ENCODE peak calls at places on chromosomes 3 and 15, in five cellular contexts. M is coronary artery, G is brain microvascular endothelial cell, X is tibial nerve, S is retinal pigment epithelial cell. R is an unnamed sample.

GRCh38 chr3:102233881-102234280 is 200.9 kb upstream of the ZPLD1 start:
- DNase-seq in M (no peak), G (no peak), S (no peak), X (no peak), R (no peak)

GRCh38 chr15:73884159-73884558 is 10.8 kb downstream of the TBC1D21 start:
- DNase-seq in S (no peak), X (no peak), M (peak; percentile 45), G (no peak), R (peak; percentile 71)

GRCh38 chr3:189573004-189573403 is 58.2 kb upstream of the TP63 start:
- DNase-seq in X (no peak), G (no peak), S (no peak), M (no peak), R (no peak)

GRCh38 chr3:105353485-105354161 is 13.1 kb upstream of the ALCAM start:
- DNase-seq in M (no peak), S (no peak), X (no peak), G (no peak), R (no peak)

GRCh38 chr15:63344737-63345390 is 36.8 kb downstream of the CA12 start:
- DNase-seq in G (peak; percentile 45), S (no peak), M (no peak), X (no peak), R (no peak)

GRCh38 chr3:46946856-46947544 is 29.5 kb downstream of the CCDC12 start:
- DNase-seq in M (no peak), G (peak; percentile 42), S (no peak), X (no peak), R (no peak)

GRCh38 chr3:183619020-183619419 is 16.4 kb upstream of the KLHL24 start:
- DNase-seq in M (no peak), X (no peak), S (no peak), G (no peak), R (no peak)

GRCh38 chr3:159796226-159796625 is 192.4 kb upstream of the IL12A start:
- DNase-seq in G (no peak), S (no peak), X (no peak), M (no peak), R (no peak)

GRCh38 chr3:58624550-58624949 is 42.0 kb downstream of the FAM3D start:
- DNase-seq in X (no peak), M (no peak), S (no peak), G (no peak), R (no peak)

GRCh38 chr3:119298565-119298941 is 4.4 kb downstream of the ARHGAP31 start:
- DNase-seq in X (no peak), M (no peak), S (no peak), G (no peak), R (no peak)

GRCh38 chr3:195893121-195893449 is 15.3 kb downstream of the TNK2 start:
- DNase-seq in M (no peak), X (no peak), S (no peak), G (no peak), R (no peak)

GRCh38 chr15:60118564-60119080 is 114.5 kb downstream of the FOXB1 start:
- DNase-seq in S (no peak), X (no peak), G (no peak), M (no peak), R (no peak)

GRCh38 chr15:58742022-58742421 is 7.5 kb downstream of the ADAM10 start:
- DNase-seq in G (no peak), S (no peak), X (no peak), M (no peak), R (no peak)

GRCh38 chr3:168100777-168101492 is 5.2 kb upstream of the GOLIM4 start:
- DNase-seq in X (no peak), S (no peak), G (no peak), M (no peak), R (no peak)

GRCh38 chr15:99393641-99394040 is 142.4 kb downstream of the LRRC28 start:
- DNase-seq in M (no peak), X (no peak), S (no peak), G (no peak), R (no peak)

GRCh38 chr15:75027551-75027950 is 4.2 kb downstream of the PPCDC start:
- DNase-seq in X (no peak), M (no peak), S (no peak), G (no peak), R (no peak)

GRCh38 chr3:197533396-197534347 is 22.1 kb downstream of the BDH1 start:
- DNase-seq in X (no peak), M (no peak), S (no peak), G (no peak), R (no peak)

GRCh38 chr3:128366652-128367051 is 100.0 kb downstream of the DNAJB8 start:
- DNase-seq in S (no peak), X (no peak), G (no peak), M (no peak), R (no peak)

GRCh38 chr15:53625962-53626845 is 133.3 kb downstream of the WDR72 start:
- DNase-seq in M (no peak), X (no peak), S (no peak), G (no peak), R (no peak)

GRCh38 chr3:71319771-71320170 is 263.8 kb downstream of the FOXP1 start:
- DNase-seq in X (no peak), G (no peak), M (no peak), S (no peak), R (no peak)

GRCh38 chr3:179196098-179196497 is 47.9 kb downstream of the PIK3CA start:
- DNase-seq in X (no peak), M (no peak), G (peak; percentile 81), S (peak; percentile 53), R (no peak)

GRCh38 chr3:56974242-56974945 is 86.1 kb upstream of the SPATA12 start:
- DNase-seq in X (no peak), M (no peak), G (no peak), S (no peak), R (no peak)

GRCh38 chr3:124700880-124701684 is 29.2 kb upstream of the UMPS start:
- DNase-seq in S (peak; percentile 97), G (peak; percentile 91), M (no peak), X (no peak), R (no peak)

GRCh38 chr3:149224736-149225594 is 3.3 kb upstream of the CP start:
- DNase-seq in M (no peak), S (no peak), X (no peak), G (peak; percentile 81), R (no peak)

GRCh38 chr3:190345027-190345821 is 23.0 kb upstream of the CLDN1 start:
- DNase-seq in S (peak; percentile 54), G (peak; percentile 91), M (no peak), X (no peak), R (no peak)

GRCh38 chr3:158762701-158763100 is 30.4 kb upstream of the RARRES1 start:
- DNase-seq in G (no peak), M (no peak), X (no peak), S (no peak), R (no peak)

GRCh38 chr3:178076718-178077117 is 459.5 kb upstream of the KCNMB2 start:
- DNase-seq in G (no peak), S (no peak), X (no peak), M (no peak), R (no peak)

GRCh38 chr3:128504533-128504915 is 11.5 kb upstream of the GATA2 start:
- DNase-seq in X (no peak), G (no peak), M (no peak), S (no peak), R (peak; percentile 76)

GRCh38 chr3:35200056-35200455 is 439.3 kb upstream of the ARPP21 start:
- DNase-seq in S (peak; percentile 80), M (no peak), X (no peak), G (peak; percentile 70), R (no peak)

GRCh38 chr3:108099203-108099602 is 8.4 kb upstream of the CD47 start:
- DNase-seq in S (no peak), M (no peak), X (no peak), G (no peak), R (no peak)

GRCh38 chr3:173529062-173529711 is 131.6 kb downstream of the NLGN1 start:
- DNase-seq in M (no peak), S (no peak), G (no peak), X (no peak), R (no peak)

GRCh38 chr15:99343836-99344551 is 92.7 kb downstream of the LRRC28 start:
- DNase-seq in G (no peak), S (no peak), M (no peak), X (no peak), R (no peak)

GRCh38 chr3:150255416-150255815 is 152.7 kb upstream of the TSC22D2 start:
- DNase-seq in M (no peak), S (no peak), G (no peak), X (no peak), R (no peak)

GRCh38 chr3:79148786-79149185 is 619.0 kb downstream of the ROBO1 start:
- DNase-seq in S (no peak), M (no peak), G (peak; percentile 5), X (no peak), R (no peak)

GRCh38 chr3:32448686-32449474 is 53.8 kb downstream of the CMTM6 start:
- DNase-seq in S (no peak), G (no peak), M (no peak), X (no peak), R (peak; percentile 78)

GRCh38 chr3:13700889-13701288 is 152.0 kb downstream of the FBLN2 start:
- DNase-seq in S (no peak), M (no peak), X (no peak), G (no peak), R (no peak)

GRCh38 chr15:68794869-68795268 is 25.8 kb downstream of the ANP32A start:
- DNase-seq in M (no peak), G (no peak), S (no peak), X (no peak), R (no peak)
- H3K4me3 ChIP-seq in M (peak overlapping the region; percentile 44), G (no peak overlapping the region), S (no peak overlapping the region), X (peak overlapping the region; percentile 9), R (no peak overlapping the region)

GRCh38 chr15:69665641-69666091 is 213.0 kb downstream of the RPLP1 start:
- DNase-seq in G (no peak), X (no peak), M (peak; percentile 66), S (no peak), R (peak; percentile 76)
- H3K4me3 ChIP-seq in G (no peak overlapping the region), X (no peak overlapping the region), M (no peak overlapping the region), S (no peak overlapping the region), R (no peak overlapping the region)

DNA sequence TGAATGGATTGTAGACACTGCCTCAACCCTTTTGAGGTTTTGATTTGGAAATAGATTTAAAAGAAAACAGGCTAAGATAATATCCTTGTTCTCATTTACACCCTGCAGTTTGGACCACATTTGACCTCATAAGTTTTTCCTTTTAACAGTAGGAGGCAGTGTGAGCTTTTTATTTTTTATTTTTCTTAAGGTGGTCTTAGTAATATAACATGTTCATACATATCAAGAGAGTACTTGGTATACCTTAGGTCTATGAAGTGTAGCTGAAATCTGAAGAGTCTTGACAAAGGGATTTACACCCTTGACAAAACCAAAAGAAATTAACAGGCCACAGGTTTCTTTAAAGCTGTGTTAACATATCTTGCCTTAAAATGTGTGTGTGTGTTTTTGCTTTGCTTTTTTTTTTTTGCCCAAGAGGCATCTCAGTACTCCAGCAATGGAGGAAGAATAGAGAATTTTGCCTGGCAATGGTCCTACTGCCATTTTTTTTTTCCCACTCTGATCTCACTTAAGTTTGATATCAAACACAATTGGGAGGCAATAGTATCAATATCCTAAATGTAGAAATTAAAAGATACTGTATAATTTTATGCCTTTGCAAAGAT is 3.3 kb downstream of the RAP2B start:
- DNase-seq in X (no peak), M (no peak), G (no peak), S (no peak), R (no peak)
- H3K4me3 ChIP-seq in X (no peak overlapping the region), M (peak overlapping the region; percentile 99), G (peak overlapping the region; percentile 95), S (peak overlapping the region; percentile 96), R (no peak overlapping the region)

DNA sequence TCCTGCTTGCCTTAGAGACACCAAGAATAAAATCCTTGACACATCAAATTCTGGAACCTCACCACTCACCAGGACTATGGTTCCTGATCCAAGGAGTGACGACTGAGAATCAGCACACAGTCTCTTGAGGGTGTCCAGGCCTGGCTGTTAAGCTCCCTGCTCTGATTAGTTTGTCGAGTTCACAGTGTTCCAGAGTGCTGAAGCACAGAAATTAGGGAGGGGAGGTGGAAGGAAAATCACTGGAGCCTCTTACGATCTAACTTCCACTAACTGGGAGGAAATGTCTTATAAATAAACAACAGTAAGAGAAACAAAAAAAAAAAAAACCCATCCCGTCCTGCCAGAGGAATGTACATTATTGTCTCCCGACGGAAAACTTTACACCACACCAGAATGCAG is 330.2 kb downstream of the TIGIT start:
- DNase-seq in G (peak; percentile 39), S (peak; percentile 43), M (peak; percentile 73), X (peak; percentile 33), R (peak; percentile 64)
- H3K4me3 ChIP-seq in G (peak overlapping the region; percentile 52), S (peak overlapping the region; percentile 53), M (peak overlapping the region; percentile 72), X (peak overlapping the region; percentile 44), R (no peak overlapping the region)

R was measured in lower leg skin.